ENCODE peak calls at places on chromosomes 11 and 22, in eight cellular contexts. One of them, this sample, is unnamed.

GRCh38 chr11:74417379-74417804 is 19.2 kb upstream of the PGM2L1 start:
- DNase-seq in GM06990: no peak
- DNase-seq in endothelial cell: no peak
- DNase-seq in activated effector memory CD4-positive, alpha-beta T cell treated with Interleukin-2 at 50 U/mL for 16 hours: no peak
- DNase-seq in GOT3: no peak
- DNase-seq in small intestine: peak; percentile 11
- DNase-seq in HCT116: no peak
- DNase-seq in stimulated activated CD4-positive, alpha-beta T cell treated with anti-CD3 and anti-CD28 coated beads, Interleukin-1b, Interleukin-23, amount 100 ng/mL, for 24 hours: no peak
- DNase-seq in this sample: no peak

GRCh38 chr22:33321466-33321865 is 263.3 kb upstream of the SYN3 start:
- DNase-seq in HCT116: no peak
- DNase-seq in activated effector memory CD4-positive, alpha-beta T cell treated with Interleukin-2 at 50 U/mL for 16 hours: no peak
- DNase-seq in endothelial cell: no peak
- DNase-seq in GM06990: no peak
- DNase-seq in small intestine: no peak
- DNase-seq in GOT3: no peak
- DNase-seq in stimulated activated CD4-positive, alpha-beta T cell treated with anti-CD3 and anti-CD28 coated beads, Interleukin-1b, Interleukin-23, amount 100 ng/mL, for 24 hours: no peak
- DNase-seq in this sample: no peak

GRCh38 chr22:47196881-47197701 is 434.6 kb downstream of the TBC1D22A start:
- DNase-seq in GOT3: no peak
- DNase-seq in stimulated activated CD4-positive, alpha-beta T cell treated with anti-CD3 and anti-CD28 coated beads, Interleukin-1b, Interleukin-23, amount 100 ng/mL, for 24 hours: no peak
- DNase-seq in endothelial cell: no peak
- DNase-seq in GM06990: no peak
- DNase-seq in HCT116: no peak
- DNase-seq in small intestine: no peak
- DNase-seq in activated effector memory CD4-positive, alpha-beta T cell treated with Interleukin-2 at 50 U/mL for 16 hours: no peak
- DNase-seq in this sample: no peak

GRCh38 chr11:32472226-32472625 is 36.9 kb upstream of the WT1 start:
- DNase-seq in stimulated activated CD4-positive, alpha-beta T cell treated with anti-CD3 and anti-CD28 coated beads, Interleukin-1b, Interleukin-23, amount 100 ng/mL, for 24 hours: no peak
- DNase-seq in GM06990: no peak
- DNase-seq in HCT116: no peak
- DNase-seq in endothelial cell: no peak
- DNase-seq in GOT3: no peak
- DNase-seq in small intestine: no peak
- DNase-seq in activated effector memory CD4-positive, alpha-beta T cell treated with Interleukin-2 at 50 U/mL for 16 hours: no peak
- DNase-seq in this sample: no peak

GRCh38 chr11:122727101-122727929 is 71.8 kb downstream of the UBASH3B start:
- DNase-seq in GOT3: no peak
- DNase-seq in stimulated activated CD4-positive, alpha-beta T cell treated with anti-CD3 and anti-CD28 coated beads, Interleukin-1b, Interleukin-23, amount 100 ng/mL, for 24 hours: no peak
- DNase-seq in GM06990: no peak
- DNase-seq in small intestine: peak; percentile 46
- DNase-seq in endothelial cell: no peak
- DNase-seq in activated effector memory CD4-positive, alpha-beta T cell treated with Interleukin-2 at 50 U/mL for 16 hours: peak; percentile 26
- DNase-seq in HCT116: no peak
- DNase-seq in this sample: no peak

GRCh38 chr11:47870404-47870803 is 22.3 kb upstream of the NUP160 start:
- DNase-seq in activated effector memory CD4-positive, alpha-beta T cell treated with Interleukin-2 at 50 U/mL for 16 hours: no peak
- DNase-seq in endothelial cell: no peak
- DNase-seq in stimulated activated CD4-positive, alpha-beta T cell treated with anti-CD3 and anti-CD28 coated beads, Interleukin-1b, Interleukin-23, amount 100 ng/mL, for 24 hours: no peak
- DNase-seq in GOT3: no peak
- DNase-seq in HCT116: no peak
- DNase-seq in small intestine: no peak
- DNase-seq in GM06990: no peak
- DNase-seq in this sample: no peak

GRCh38 chr22:35459423-35459894 is 59.5 kb downstream of the MCM5 start:
- DNase-seq in GOT3: no peak
- DNase-seq in HCT116: no peak
- DNase-seq in GM06990: no peak
- DNase-seq in stimulated activated CD4-positive, alpha-beta T cell treated with anti-CD3 and anti-CD28 coated beads, Interleukin-1b, Interleukin-23, amount 100 ng/mL, for 24 hours: no peak
- DNase-seq in small intestine: no peak
- DNase-seq in endothelial cell: no peak
- DNase-seq in activated effector memory CD4-positive, alpha-beta T cell treated with Interleukin-2 at 50 U/mL for 16 hours: no peak
- DNase-seq in this sample: no peak

GRCh38 chr11:46120711-46121327 is 435 bp downstream of the PHF21A start:
- DNase-seq in HCT116: no peak
- DNase-seq in stimulated activated CD4-positive, alpha-beta T cell treated with anti-CD3 and anti-CD28 coated beads, Interleukin-1b, Interleukin-23, amount 100 ng/mL, for 24 hours: no peak
- DNase-seq in endothelial cell: peak; percentile 47
- DNase-seq in activated effector memory CD4-positive, alpha-beta T cell treated with Interleukin-2 at 50 U/mL for 16 hours: no peak
- DNase-seq in GOT3: peak; percentile 32
- DNase-seq in GM06990: peak; percentile 62
- DNase-seq in small intestine: no peak
- DNase-seq in this sample: no peak

GRCh38 chr11:46865340-46865739 is 19.3 kb upstream of the CKAP5 start:
- DNase-seq in stimulated activated CD4-positive, alpha-beta T cell treated with anti-CD3 and anti-CD28 coated beads, Interleukin-1b, Interleukin-23, amount 100 ng/mL, for 24 hours: no peak
- DNase-seq in GOT3: no peak
- DNase-seq in HCT116: no peak
- DNase-seq in activated effector memory CD4-positive, alpha-beta T cell treated with Interleukin-2 at 50 U/mL for 16 hours: no peak
- DNase-seq in GM06990: no peak
- DNase-seq in endothelial cell: no peak
- DNase-seq in small intestine: no peak
- DNase-seq in this sample: no peak